ENCODE peak calls at places on chromosomes 1 and 21, in six cellular contexts. One of them, this sample, is unnamed.

GRCh38 chr1:174068000-174068399 is 45.8 kb upstream of the RC3H1 start:
- DNase-seq in H9: no peak
- DNase-seq in neuronal stem cell: no peak
- DNase-seq in mesendoderm: peak; percentile 12
- DNase-seq in mesenchymal stem cell: no peak
- DNase-seq in IMR-90: peak; percentile 41
- DNase-seq in this sample: no peak

GRCh38 chr1:6490181-6491075 is 1.0 kb downstream of the PLEKHG5 start:
- DNase-seq in H9: peak; percentile 88
- DNase-seq in neuronal stem cell: peak; percentile 67
- DNase-seq in mesendoderm: peak; percentile 93
- DNase-seq in mesenchymal stem cell: peak; percentile 75
- DNase-seq in IMR-90: peak; percentile 68
- DNase-seq in this sample: peak; percentile 38

GRCh38 chr1:77668924-77669449 is 13.5 kb downstream of the ZZZ3 start:
- DNase-seq in H9: no peak
- DNase-seq in neuronal stem cell: no peak
- DNase-seq in mesendoderm: no peak
- DNase-seq in mesenchymal stem cell: peak; percentile 41
- DNase-seq in IMR-90: peak; percentile 5
- DNase-seq in this sample: no peak

GRCh38 chr1:235588916-235589515 is 60.6 kb downstream of the GNG4 start:
- DNase-seq in H9: no peak
- DNase-seq in neuronal stem cell: peak; percentile 12
- DNase-seq in mesendoderm: peak; percentile 51
- DNase-seq in mesenchymal stem cell: peak; percentile 22
- DNase-seq in IMR-90: peak; percentile 55
- DNase-seq in this sample: peak; percentile 37

GRCh38 chr1:221602866-221603265 is 139.0 kb downstream of the DUSP10 start:
- DNase-seq in H9: no peak
- DNase-seq in neuronal stem cell: no peak
- DNase-seq in mesendoderm: no peak
- DNase-seq in mesenchymal stem cell: no peak
- DNase-seq in IMR-90: peak; percentile 18
- DNase-seq in this sample: no peak

GRCh38 chr21:24023936-24024335 is 1583.3 kb downstream of the MRPL39 start:
- DNase-seq in H9: no peak
- DNase-seq in neuronal stem cell: no peak
- DNase-seq in mesendoderm: no peak
- DNase-seq in mesenchymal stem cell: no peak
- DNase-seq in IMR-90: no peak
- DNase-seq in this sample: no peak

GRCh38 chr1:6152882-6153281 is 27.2 kb downstream of the CHD5 start:
- DNase-seq in H9: no peak
- DNase-seq in neuronal stem cell: no peak
- DNase-seq in mesendoderm: no peak
- DNase-seq in mesenchymal stem cell: no peak
- DNase-seq in IMR-90: no peak
- DNase-seq in this sample: no peak

GRCh38 chr1:200971955-200972711 is 51.4 kb downstream of the KIF21B start:
- DNase-seq in H9: peak; percentile 70
- DNase-seq in neuronal stem cell: peak; percentile 71
- DNase-seq in mesendoderm: peak; percentile 70
- DNase-seq in mesenchymal stem cell: peak; percentile 58
- DNase-seq in IMR-90: peak; percentile 38
- DNase-seq in this sample: peak; percentile 68

GRCh38 chr1:176857632-176858031 is 306.9 kb downstream of the ASTN1 start:
- DNase-seq in H9: no peak
- DNase-seq in neuronal stem cell: no peak
- DNase-seq in mesendoderm: no peak
- DNase-seq in mesenchymal stem cell: no peak
- DNase-seq in IMR-90: no peak
- DNase-seq in this sample: peak; percentile 52

GRCh38 chr1:68384321-68384813 is 65.4 kb downstream of the RPE65 start:
- DNase-seq in H9: no peak
- DNase-seq in neuronal stem cell: no peak
- DNase-seq in mesendoderm: peak; percentile 83
- DNase-seq in mesenchymal stem cell: peak; percentile 100
- DNase-seq in IMR-90: peak; percentile 100
- DNase-seq in this sample: peak; percentile 64

GRCh38 chr1:208291923-208292711 is 47.9 kb upstream of the PLXNA2 start:
- DNase-seq in H9: no peak
- DNase-seq in neuronal stem cell: no peak
- DNase-seq in mesendoderm: no peak
- DNase-seq in mesenchymal stem cell: no peak
- DNase-seq in IMR-90: no peak
- DNase-seq in this sample: no peak

GRCh38 chr21:44742418-44743153 is 31.2 kb upstream of the TSPEAR start:
- DNase-seq in H9: no peak
- DNase-seq in neuronal stem cell: no peak
- DNase-seq in mesendoderm: no peak
- DNase-seq in mesenchymal stem cell: no peak
- DNase-seq in IMR-90: peak; percentile 4
- DNase-seq in this sample: no peak

GRCh38 chr1:111191496-111191895 is 8.9 kb downstream of the DENND2D start:
- DNase-seq in H9: no peak
- DNase-seq in neuronal stem cell: no peak
- DNase-seq in mesendoderm: no peak
- DNase-seq in mesenchymal stem cell: peak; percentile 34
- DNase-seq in IMR-90: peak; percentile 89
- DNase-seq in this sample: peak; percentile 89

GRCh38 chr1:89739013-89739843 is 81.6 kb upstream of the LRRC8D start:
- DNase-seq in H9: no peak
- DNase-seq in neuronal stem cell: no peak
- DNase-seq in mesendoderm: no peak
- DNase-seq in mesenchymal stem cell: peak; percentile 45
- DNase-seq in IMR-90: peak; percentile 80
- DNase-seq in this sample: peak; percentile 38

GRCh38 chr1:40383488-40384412 is 10.2 kb downstream of the SMAP2 start:
- DNase-seq in H9: no peak
- DNase-seq in neuronal stem cell: no peak
- DNase-seq in mesendoderm: no peak
- DNase-seq in mesenchymal stem cell: peak; percentile 37
- DNase-seq in IMR-90: peak; percentile 93
- DNase-seq in this sample: no peak

GRCh38 chr1:226542623-226543103 is 5.9 kb upstream of the STUM start:
- DNase-seq in H9: no peak
- DNase-seq in neuronal stem cell: no peak
- DNase-seq in mesendoderm: no peak
- DNase-seq in mesenchymal stem cell: no peak
- DNase-seq in IMR-90: no peak
- DNase-seq in this sample: no peak

GRCh38 chr1:167412072-167412471 is 106.3 kb downstream of the CD247 start:
- DNase-seq in H9: no peak
- DNase-seq in neuronal stem cell: no peak
- DNase-seq in mesendoderm: no peak
- DNase-seq in mesenchymal stem cell: no peak
- DNase-seq in IMR-90: no peak
- DNase-seq in this sample: no peak

GRCh38 chr21:41086551-41086950 is 81.4 kb upstream of the BACE2 start:
- DNase-seq in H9: no peak
- DNase-seq in neuronal stem cell: no peak
- DNase-seq in mesendoderm: peak; percentile 60
- DNase-seq in mesenchymal stem cell: no peak
- DNase-seq in IMR-90: no peak
- DNase-seq in this sample: no peak

GRCh38 chr1:207838156-207839082 is 72.5 kb downstream of the CD34 start:
- DNase-seq in H9: no peak
- DNase-seq in neuronal stem cell: no peak
- DNase-seq in mesendoderm: no peak
- DNase-seq in mesenchymal stem cell: no peak
- DNase-seq in IMR-90: no peak
- DNase-seq in this sample: no peak

GRCh38 chr1:150272379-150272840 is at the start of gene C1orf54:
- DNase-seq in H9: peak; percentile 83
- DNase-seq in neuronal stem cell: peak; percentile 55
- DNase-seq in mesendoderm: peak; percentile 84
- DNase-seq in mesenchymal stem cell: peak; percentile 65
- DNase-seq in IMR-90: peak; percentile 72
- DNase-seq in this sample: no peak

GRCh38 chr1:89363638-89364536 is at the start of gene GBP6:
- DNase-seq in H9: peak; percentile 46
- DNase-seq in neuronal stem cell: no peak
- DNase-seq in mesendoderm: peak; percentile 26
- DNase-seq in mesenchymal stem cell: peak; percentile 9
- DNase-seq in IMR-90: no peak
- DNase-seq in this sample: no peak

GRCh38 chr1:179017383-179018326 is 8.0 kb upstream of the FAM20B start:
- DNase-seq in H9: no peak
- DNase-seq in neuronal stem cell: no peak
- DNase-seq in mesendoderm: no peak
- DNase-seq in mesenchymal stem cell: peak; percentile 56
- DNase-seq in IMR-90: no peak
- DNase-seq in this sample: peak; percentile 42

DNA sequence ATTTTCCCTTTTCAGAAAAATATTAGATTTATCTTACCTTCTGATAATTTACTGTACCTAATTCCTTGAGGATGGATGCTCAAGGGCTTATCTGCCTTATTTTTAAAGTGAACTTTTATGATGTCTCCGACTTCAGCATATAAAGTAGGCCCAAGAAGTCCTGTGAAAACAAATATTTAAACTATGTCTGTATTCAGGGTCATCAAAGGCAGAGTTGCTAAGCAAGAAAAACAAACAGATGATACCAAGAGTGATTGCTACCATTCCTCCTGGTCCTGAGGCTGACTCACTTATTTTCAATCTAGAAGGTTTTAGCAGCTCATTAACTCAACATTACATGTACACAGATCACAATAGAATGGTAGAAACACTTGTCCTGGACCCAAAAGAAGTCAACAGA is 14.1 kb downstream of the F5 start:
- DNase-seq in H9: no peak
- DNase-seq in neuronal stem cell: no peak
- DNase-seq in mesendoderm: peak; percentile 88
- DNase-seq in mesenchymal stem cell: peak; percentile 33
- DNase-seq in IMR-90: peak; percentile 2
- DNase-seq in this sample: peak; percentile 88
- H2AK5ac ChIP-seq in H9: no peak overlapping the region
- H2AK5ac ChIP-seq in neuronal stem cell: no peak overlapping the region
- H2AK5ac ChIP-seq in mesendoderm: no peak overlapping the region
- H2AK5ac ChIP-seq in mesenchymal stem cell: no peak overlapping the region
- H2AK5ac ChIP-seq in IMR-90: no peak overlapping the region
- H2AK5ac ChIP-seq in this sample: no peak overlapping the region

DNA sequence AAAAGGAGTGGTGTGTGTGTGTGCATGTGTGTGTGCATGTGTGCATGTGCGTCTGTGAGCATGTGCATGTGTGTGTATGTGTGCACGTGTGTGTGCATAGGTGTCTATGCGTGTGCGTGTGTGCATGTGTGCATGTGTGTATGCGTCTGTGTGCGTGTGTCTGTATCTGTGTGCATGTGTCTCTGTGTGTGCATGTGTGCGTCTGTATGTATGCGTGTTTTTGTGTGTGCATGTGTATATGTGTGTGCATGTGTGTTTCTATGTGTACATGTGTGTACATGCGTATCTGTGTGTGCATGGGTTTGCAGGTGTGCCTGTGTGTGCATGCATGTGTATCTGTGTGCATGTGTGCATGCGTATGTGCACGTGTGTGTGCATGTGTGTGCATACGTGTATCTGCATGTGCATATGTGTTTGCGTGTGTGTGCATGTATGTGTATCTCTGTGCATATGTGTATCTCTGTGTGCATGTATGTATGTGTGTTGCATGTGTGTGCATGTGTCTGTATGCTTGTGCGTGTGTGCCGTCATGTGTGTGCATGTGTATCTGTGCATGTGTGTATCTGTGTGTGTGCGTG is 77.9 kb downstream of the TCP10L start:
- DNase-seq in H9: no peak
- DNase-seq in neuronal stem cell: no peak
- DNase-seq in mesendoderm: no peak
- DNase-seq in mesenchymal stem cell: no peak
- DNase-seq in IMR-90: no peak
- DNase-seq in this sample: no peak
- H2BK120ac ChIP-seq in H9: no peak overlapping the region
- H2BK120ac ChIP-seq in neuronal stem cell: no peak overlapping the region
- H2BK120ac ChIP-seq in mesendoderm: no peak overlapping the region
- H2BK120ac ChIP-seq in mesenchymal stem cell: no peak overlapping the region
- H2BK120ac ChIP-seq in IMR-90: no peak overlapping the region
- H2BK120ac ChIP-seq in this sample: no peak overlapping the region

DNA sequence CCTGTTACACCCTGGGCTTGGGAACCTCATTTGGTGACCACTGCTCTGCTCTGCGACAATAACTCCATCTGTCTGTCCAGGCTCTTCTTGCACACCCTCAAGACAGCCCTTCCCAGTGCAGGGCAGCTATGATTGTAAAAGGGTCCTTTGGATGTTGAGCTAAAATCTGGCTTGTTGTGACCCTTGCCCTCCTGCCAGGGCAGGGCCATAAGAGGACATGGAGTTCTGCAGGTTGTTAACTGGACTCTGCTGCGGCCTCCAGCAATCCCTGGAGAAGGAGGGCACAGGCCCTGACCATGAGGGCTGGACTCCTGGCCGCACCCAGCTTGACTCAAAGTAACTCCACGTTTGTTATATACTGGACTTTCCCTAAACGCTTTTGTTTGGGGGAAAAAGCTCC is 41.2 kb downstream of the DHCR24 start:
- DNase-seq in H9: no peak
- DNase-seq in neuronal stem cell: no peak
- DNase-seq in mesendoderm: no peak
- DNase-seq in mesenchymal stem cell: no peak
- DNase-seq in IMR-90: no peak
- DNase-seq in this sample: no peak
- H3K4ac ChIP-seq in H9: no peak overlapping the region
- H3K4ac ChIP-seq in neuronal stem cell: no peak overlapping the region
- H3K4ac ChIP-seq in mesendoderm: no peak overlapping the region
- H3K4ac ChIP-seq in mesenchymal stem cell: no peak overlapping the region
- H3K4ac ChIP-seq in IMR-90: no peak overlapping the region
- H3K4ac ChIP-seq in this sample: no peak overlapping the region

GRCh38 chr21:42969193-42969600 is 5.2 kb upstream of the PKNOX1 start:
- DNase-seq in H9: no peak
- DNase-seq in neuronal stem cell: no peak
- DNase-seq in mesendoderm: peak; percentile 83
- DNase-seq in mesenchymal stem cell: no peak
- DNase-seq in IMR-90: no peak
- DNase-seq in this sample: peak; percentile 70

GRCh38 chr21:42959754-42960153 is 14.6 kb upstream of the PKNOX1 start:
- DNase-seq in H9: peak; percentile 82
- DNase-seq in neuronal stem cell: no peak
- DNase-seq in mesendoderm: no peak
- DNase-seq in mesenchymal stem cell: no peak
- DNase-seq in IMR-90: no peak
- DNase-seq in this sample: no peak

GRCh38 chr21:42964561-42965560 is 9.5 kb upstream of the PKNOX1 start:
- DNase-seq in H9: no peak
- DNase-seq in neuronal stem cell: no peak
- DNase-seq in mesendoderm: no peak
- DNase-seq in mesenchymal stem cell: no peak
- DNase-seq in IMR-90: no peak
- DNase-seq in this sample: no peak

GRCh38 chr21:42962360-42963007 is 11.9 kb upstream of the PKNOX1 start:
- DNase-seq in H9: no peak
- DNase-seq in neuronal stem cell: no peak
- DNase-seq in mesendoderm: no peak
- DNase-seq in mesenchymal stem cell: no peak
- DNase-seq in IMR-90: no peak
- DNase-seq in this sample: peak; percentile 29

DNA sequence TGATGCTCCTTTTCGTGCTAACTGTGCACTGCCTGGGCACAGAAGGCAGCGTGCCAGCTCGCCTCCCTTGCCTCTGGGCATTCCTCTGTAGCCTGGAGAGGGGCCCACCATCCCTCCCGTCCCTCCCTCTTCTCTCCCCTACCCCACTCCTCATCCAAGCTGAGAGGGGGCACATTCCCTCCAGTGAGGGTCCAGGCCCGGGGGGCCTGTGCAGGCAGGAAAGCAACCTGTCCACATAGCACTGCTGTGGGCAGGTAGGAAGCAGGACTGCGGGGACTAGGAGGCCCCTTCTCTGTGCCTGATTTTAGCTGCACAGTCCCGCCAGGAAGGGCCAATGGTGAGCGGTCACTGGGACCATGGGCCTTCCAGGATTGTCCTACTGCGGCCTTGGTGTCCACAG is 10.3 kb upstream of the PKNOX1 start:
- DNase-seq in H9: no peak
- DNase-seq in neuronal stem cell: no peak
- DNase-seq in mesendoderm: no peak
- DNase-seq in mesenchymal stem cell: no peak
- DNase-seq in IMR-90: no peak
- DNase-seq in this sample: no peak
- H2AK5ac ChIP-seq in H9: no peak overlapping the region
- H2AK5ac ChIP-seq in neuronal stem cell: no peak overlapping the region
- H2AK5ac ChIP-seq in mesendoderm: peak overlapping the region; percentile 85
- H2AK5ac ChIP-seq in mesenchymal stem cell: no peak overlapping the region
- H2AK5ac ChIP-seq in IMR-90: no peak overlapping the region
- H2AK5ac ChIP-seq in this sample: peak overlapping the region; percentile 27